ENCODE peak calls at places on chromosome 22, in seven cellular contexts. One of them, this sample, is unnamed.

GRCh38 chr22:44815099-44816070 is 63.0 kb downstream of the ARHGAP8 start:
- DNase-seq in HCT116: no peak
- DNase-seq in GM23248: no peak
- DNase-seq in GM23338: no peak
- DNase-seq in hepatocyte: no peak
- DNase-seq in MM.1S: no peak
- DNase-seq in PC-3: no peak
- DNase-seq in this sample: no peak

GRCh38 chr22:21766933-21767462 is 31.4 kb upstream of the YPEL1 start:
- DNase-seq in GM23338: no peak
- DNase-seq in MM.1S: no peak
- DNase-seq in hepatocyte: no peak
- DNase-seq in PC-3: no peak
- DNase-seq in GM23248: no peak
- DNase-seq in HCT116: no peak
- DNase-seq in this sample: no peak

GRCh38 chr22:46293591-46294260 is 2.9 kb upstream of the GTSE1 start:
- DNase-seq in PC-3: no peak
- DNase-seq in GM23248: peak
- DNase-seq in GM23338: no peak
- DNase-seq in hepatocyte: no peak
- DNase-seq in MM.1S: peak
- DNase-seq in HCT116: no peak
- DNase-seq in this sample: no peak

GRCh38 chr22:20035375-20036084 is 14.6 kb downstream of the TANGO2 start:
- DNase-seq in MM.1S: no peak
- DNase-seq in GM23338: no peak
- DNase-seq in GM23248: no peak
- DNase-seq in HCT116: no peak
- DNase-seq in hepatocyte: no peak
- DNase-seq in PC-3: no peak
- DNase-seq in this sample: no peak

GRCh38 chr22:39077513-39077840 is 402 bp downstream of the APOBEC3G start:
- DNase-seq in hepatocyte: no peak
- DNase-seq in GM23248: no peak
- DNase-seq in GM23338: no peak
- DNase-seq in MM.1S: peak
- DNase-seq in PC-3: no peak
- DNase-seq in HCT116: no peak
- DNase-seq in this sample: no peak

GRCh38 chr22:34111210-34111824 is 191.0 kb upstream of the LARGE1 start:
- DNase-seq in HCT116: no peak
- DNase-seq in PC-3: peak
- DNase-seq in MM.1S: peak
- DNase-seq in GM23248: peak
- DNase-seq in hepatocyte: peak
- DNase-seq in GM23338: peak
- DNase-seq in this sample: peak

GRCh38 chr22:19360300-19360792 is 68.8 kb upstream of the CLTCL1 start:
- DNase-seq in PC-3: no peak
- DNase-seq in HCT116: no peak
- DNase-seq in MM.1S: no peak
- DNase-seq in hepatocyte: no peak
- DNase-seq in GM23248: no peak
- DNase-seq in GM23338: peak
- DNase-seq in this sample: no peak

GRCh38 chr22:27778299-27779090 is 23.1 kb downstream of the MN1 start:
- DNase-seq in HCT116: no peak
- DNase-seq in MM.1S: no peak
- DNase-seq in GM23248: peak
- DNase-seq in hepatocyte: no peak
- DNase-seq in GM23338: no peak
- DNase-seq in PC-3: no peak
- DNase-seq in this sample: peak

GRCh38 chr22:30400159-30400558 is 3.3 kb downstream of the SEC14L2 start:
- DNase-seq in HCT116: no peak
- DNase-seq in GM23248: no peak
- DNase-seq in hepatocyte: no peak
- DNase-seq in MM.1S: no peak
- DNase-seq in GM23338: no peak
- DNase-seq in PC-3: no peak
- DNase-seq in this sample: no peak

GRCh38 chr22:30667092-30667485 is 586 bp downstream of the DUSP18 start:
- DNase-seq in HCT116: peak
- DNase-seq in hepatocyte: peak
- DNase-seq in GM23248: peak
- DNase-seq in MM.1S: no peak
- DNase-seq in PC-3: no peak
- DNase-seq in GM23338: no peak
- DNase-seq in this sample: no peak

GRCh38 chr22:36443198-36443770 is 38.2 kb downstream of the TXN2 start:
- DNase-seq in MM.1S: no peak
- DNase-seq in GM23338: no peak
- DNase-seq in PC-3: no peak
- DNase-seq in GM23248: no peak
- DNase-seq in hepatocyte: no peak
- DNase-seq in HCT116: no peak
- DNase-seq in this sample: no peak

GRCh38 chr22:26464312-26464711 is 19.3 kb downstream of the HPS4 start:
- DNase-seq in HCT116: no peak
- DNase-seq in GM23338: no peak
- DNase-seq in PC-3: no peak
- DNase-seq in hepatocyte: no peak
- DNase-seq in MM.1S: no peak
- DNase-seq in GM23248: peak
- DNase-seq in this sample: no peak

GRCh38 chr22:47164514-47165337 is 402.3 kb downstream of the TBC1D22A start:
- DNase-seq in GM23248: no peak
- DNase-seq in hepatocyte: no peak
- DNase-seq in GM23338: no peak
- DNase-seq in MM.1S: no peak
- DNase-seq in HCT116: no peak
- DNase-seq in PC-3: no peak
- DNase-seq in this sample: peak

GRCh38 chr22:46719921-46720320 is 18.1 kb downstream of the CERK start:
- DNase-seq in GM23338: no peak
- DNase-seq in HCT116: no peak
- DNase-seq in PC-3: no peak
- DNase-seq in MM.1S: no peak
- DNase-seq in hepatocyte: no peak
- DNase-seq in GM23248: no peak
- DNase-seq in this sample: no peak

GRCh38 chr22:45709004-45709739 is 37.5 kb downstream of the ATXN10 start:
- DNase-seq in HCT116: no peak
- DNase-seq in GM23248: peak
- DNase-seq in PC-3: peak
- DNase-seq in GM23338: no peak
- DNase-seq in hepatocyte: no peak
- DNase-seq in MM.1S: no peak
- DNase-seq in this sample: no peak

GRCh38 chr22:27632451-27633295 is 168.9 kb downstream of the MN1 start:
- DNase-seq in hepatocyte: peak
- DNase-seq in GM23248: no peak
- DNase-seq in PC-3: no peak
- DNase-seq in MM.1S: no peak
- DNase-seq in GM23338: no peak
- DNase-seq in HCT116: no peak
- DNase-seq in this sample: no peak

GRCh38 chr22:42066937-42067336 is 3.7 kb downstream of the NAGA start:
- DNase-seq in hepatocyte: no peak
- DNase-seq in HCT116: no peak
- DNase-seq in PC-3: no peak
- DNase-seq in GM23338: no peak
- DNase-seq in GM23248: no peak
- DNase-seq in MM.1S: no peak
- DNase-seq in this sample: no peak

GRCh38 chr22:32622004-32622761 is 147.6 kb downstream of the FBXO7 start:
- DNase-seq in PC-3: no peak
- DNase-seq in GM23338: peak
- DNase-seq in hepatocyte: peak
- DNase-seq in MM.1S: no peak
- DNase-seq in HCT116: no peak
- DNase-seq in GM23248: peak
- DNase-seq in this sample: peak

GRCh38 chr22:35923026-35923425 is 105.6 kb downstream of the RBFOX2 start:
- DNase-seq in GM23248: no peak
- DNase-seq in MM.1S: no peak
- DNase-seq in GM23338: no peak
- DNase-seq in hepatocyte: no peak
- DNase-seq in HCT116: no peak
- DNase-seq in PC-3: no peak
- DNase-seq in this sample: no peak

GRCh38 chr22:40029189-40029890 is 34.6 kb downstream of the FAM83F start:
- DNase-seq in HCT116: no peak
- DNase-seq in hepatocyte: no peak
- DNase-seq in PC-3: no peak
- DNase-seq in MM.1S: no peak
- DNase-seq in GM23248: no peak
- DNase-seq in GM23338: no peak
- DNase-seq in this sample: peak

GRCh38 chr22:32789797-32790620 is 11.5 kb upstream of the TIMP3 start:
- DNase-seq in PC-3: no peak
- DNase-seq in HCT116: no peak
- DNase-seq in GM23338: no peak
- DNase-seq in GM23248: peak
- DNase-seq in MM.1S: no peak
- DNase-seq in hepatocyte: no peak
- DNase-seq in this sample: no peak

GRCh38 chr22:37664249-37665101 is 6.0 kb downstream of the PDXP start:
- DNase-seq in hepatocyte: no peak
- DNase-seq in GM23248: no peak
- DNase-seq in PC-3: no peak
- DNase-seq in GM23338: no peak
- DNase-seq in MM.1S: no peak
- DNase-seq in HCT116: no peak
- DNase-seq in this sample: no peak
- TF ChIP-seq EZH2phosphoT487 in hepatocyte: no peak
- TF ChIP-seq EZH2phosphoT487 in GM23248: no peak
- TF ChIP-seq EZH2phosphoT487 in PC-3: no peak
- TF ChIP-seq EZH2phosphoT487 in GM23338: no peak
- TF ChIP-seq EZH2phosphoT487 in MM.1S: no peak
- TF ChIP-seq EZH2phosphoT487 in HCT116: no peak
- TF ChIP-seq EZH2phosphoT487 in this sample: no peak

GRCh38 chr22:17237031-17237668 is 17.9 kb upstream of the ADA2 start:
- DNase-seq in PC-3: no peak
- DNase-seq in GM23338: no peak
- DNase-seq in MM.1S: peak
- DNase-seq in GM23248: no peak
- DNase-seq in HCT116: no peak
- DNase-seq in hepatocyte: no peak
- DNase-seq in this sample: no peak
- H3K4me2 ChIP-seq in PC-3: no peak
- H3K4me2 ChIP-seq in GM23338: no peak
- H3K4me2 ChIP-seq in MM.1S: peak
- H3K4me2 ChIP-seq in GM23248: no peak
- H3K4me2 ChIP-seq in HCT116: no peak
- H3K4me2 ChIP-seq in hepatocyte: no peak
- H3K4me2 ChIP-seq in this sample: no peak

DNA sequence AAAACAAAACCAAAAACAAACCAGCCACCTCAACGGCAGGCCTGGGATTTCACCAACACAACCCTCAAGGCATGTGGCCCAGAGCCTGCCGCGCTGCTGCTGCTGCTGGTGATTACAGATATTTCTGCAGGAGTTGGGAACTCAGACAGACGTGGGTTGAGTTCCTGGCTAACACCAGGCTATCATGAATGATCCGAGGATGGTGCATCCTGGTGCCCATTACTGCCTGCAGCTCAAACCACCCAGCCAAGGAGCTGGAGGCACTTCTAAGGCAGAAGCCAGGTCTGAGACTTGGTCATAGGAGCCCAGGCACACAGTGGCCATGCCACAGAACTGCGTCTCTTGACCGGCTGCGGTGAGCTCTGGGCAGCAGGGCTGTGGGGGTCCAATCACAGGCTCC is 151.8 kb downstream of the MPPED1 start:
- DNase-seq in PC-3: no peak
- DNase-seq in MM.1S: no peak
- DNase-seq in hepatocyte: no peak
- DNase-seq in HCT116: no peak
- DNase-seq in GM23338: no peak
- DNase-seq in GM23248: no peak
- DNase-seq in this sample: no peak
- TF ChIP-seq EZH2 in PC-3: no peak
- TF ChIP-seq EZH2 in MM.1S: no peak
- TF ChIP-seq EZH2 in hepatocyte: no peak
- TF ChIP-seq EZH2 in HCT116: no peak
- TF ChIP-seq EZH2 in GM23338: no peak
- TF ChIP-seq EZH2 in GM23248: no peak
- TF ChIP-seq EZH2 in this sample: no peak

GRCh38 chr22:48661984-48662383 is 1165.7 kb downstream of the BRD1 start:
- DNase-seq in PC-3: no peak
- DNase-seq in hepatocyte: no peak
- DNase-seq in GM23248: no peak
- DNase-seq in HCT116: no peak
- DNase-seq in MM.1S: no peak
- DNase-seq in GM23338: no peak
- DNase-seq in this sample: no peak
- TF ChIP-seq EZH2phosphoT487 in PC-3: no peak
- TF ChIP-seq EZH2phosphoT487 in hepatocyte: no peak
- TF ChIP-seq EZH2phosphoT487 in GM23248: no peak
- TF ChIP-seq EZH2phosphoT487 in HCT116: no peak
- TF ChIP-seq EZH2phosphoT487 in MM.1S: no peak
- TF ChIP-seq EZH2phosphoT487 in GM23338: no peak
- TF ChIP-seq EZH2phosphoT487 in this sample: no peak

GRCh38 chr22:23847991-23848864 is 9.4 kb upstream of the DERL3 start:
- DNase-seq in hepatocyte: no peak
- DNase-seq in PC-3: no peak
- DNase-seq in GM23338: peak
- DNase-seq in HCT116: no peak
- DNase-seq in GM23248: no peak
- DNase-seq in MM.1S: peak
- DNase-seq in this sample: peak
- H3K4me2 ChIP-seq in hepatocyte: no peak
- H3K4me2 ChIP-seq in PC-3: no peak
- H3K4me2 ChIP-seq in GM23338: peak
- H3K4me2 ChIP-seq in HCT116: no peak
- H3K4me2 ChIP-seq in GM23248: no peak
- H3K4me2 ChIP-seq in MM.1S: peak
- H3K4me2 ChIP-seq in this sample: peak

This sample was measured in neural progenitor cell.